ENCODE peak calls at places on chromosomes 11 and 22, in ten cellular contexts. One of them, this sample, is unnamed.

GRCh38 chr11:68757711-68758110 is 6.4 kb upstream of the TESMIN start:
- DNase-seq in spleen: no peak
- DNase-seq in stomach: no peak
- DNase-seq in breast epithelium: no peak
- DNase-seq in SK-N-SH: no peak
- DNase-seq in Panc1: no peak
- DNase-seq in sigmoid colon: no peak
- DNase-seq in K562: no peak
- DNase-seq in H1: no peak
- DNase-seq in HepG2: no peak
- DNase-seq in this sample: no peak

GRCh38 chr11:35539781-35540281 is 14.4 kb upstream of the PAMR1 start:
- DNase-seq in spleen: no peak
- DNase-seq in stomach: no peak
- DNase-seq in breast epithelium: no peak
- DNase-seq in SK-N-SH: no peak
- DNase-seq in Panc1: no peak
- DNase-seq in sigmoid colon: peak; percentile 90
- DNase-seq in K562: no peak
- DNase-seq in H1: no peak
- DNase-seq in HepG2: no peak
- DNase-seq in this sample: no peak

GRCh38 chr11:131692961-131693360 is 322.5 kb downstream of the NTM start:
- DNase-seq in spleen: no peak
- DNase-seq in stomach: no peak
- DNase-seq in breast epithelium: no peak
- DNase-seq in SK-N-SH: no peak
- DNase-seq in Panc1: no peak
- DNase-seq in sigmoid colon: no peak
- DNase-seq in K562: no peak
- DNase-seq in H1: no peak
- DNase-seq in HepG2: no peak
- DNase-seq in this sample: peak; percentile 70

GRCh38 chr11:124405611-124406010 is 6.8 kb upstream of the OR8B3 start:
- DNase-seq in spleen: no peak
- DNase-seq in stomach: no peak
- DNase-seq in breast epithelium: no peak
- DNase-seq in SK-N-SH: no peak
- DNase-seq in Panc1: no peak
- DNase-seq in sigmoid colon: no peak
- DNase-seq in K562: no peak
- DNase-seq in H1: no peak
- DNase-seq in HepG2: no peak
- DNase-seq in this sample: no peak

GRCh38 chr11:72146625-72147024 is 11.1 kb downstream of the FOLR3 start:
- DNase-seq in spleen: no peak
- DNase-seq in stomach: no peak
- DNase-seq in breast epithelium: no peak
- DNase-seq in SK-N-SH: no peak
- DNase-seq in Panc1: no peak
- DNase-seq in sigmoid colon: no peak
- DNase-seq in K562: no peak
- DNase-seq in H1: no peak
- DNase-seq in HepG2: no peak
- DNase-seq in this sample: no peak

GRCh38 chr22:35131423-35132050 is 65.6 kb downstream of the ISX start:
- DNase-seq in spleen: peak; percentile 6
- DNase-seq in stomach: no peak
- DNase-seq in breast epithelium: no peak
- DNase-seq in SK-N-SH: no peak
- DNase-seq in Panc1: no peak
- DNase-seq in sigmoid colon: no peak
- DNase-seq in K562: peak; percentile 54
- DNase-seq in H1: no peak
- DNase-seq in HepG2: no peak
- DNase-seq in this sample: no peak

GRCh38 chr11:60396382-60396781 is at the start of gene MS4A14:
- DNase-seq in spleen: no peak
- DNase-seq in stomach: no peak
- DNase-seq in breast epithelium: no peak
- DNase-seq in SK-N-SH: no peak
- DNase-seq in Panc1: no peak
- DNase-seq in sigmoid colon: no peak
- DNase-seq in K562: no peak
- DNase-seq in H1: no peak
- DNase-seq in HepG2: no peak
- DNase-seq in this sample: no peak

GRCh38 chr22:48891688-48892380 is 935.8 kb downstream of the BRD1 start:
- DNase-seq in spleen: no peak
- DNase-seq in stomach: peak; percentile 18
- DNase-seq in breast epithelium: no peak
- DNase-seq in SK-N-SH: no peak
- DNase-seq in Panc1: no peak
- DNase-seq in sigmoid colon: no peak
- DNase-seq in K562: no peak
- DNase-seq in H1: no peak
- DNase-seq in HepG2: no peak
- DNase-seq in this sample: peak; percentile 87

GRCh38 chr11:769887-770641 is 7.2 kb downstream of the GATD1 start:
- DNase-seq in spleen: no peak
- DNase-seq in stomach: no peak
- DNase-seq in breast epithelium: no peak
- DNase-seq in SK-N-SH: no peak
- DNase-seq in Panc1: no peak
- DNase-seq in sigmoid colon: no peak
- DNase-seq in K562: no peak
- DNase-seq in H1: no peak
- DNase-seq in HepG2: no peak
- DNase-seq in this sample: no peak

GRCh38 chr11:770642-771616 is 6.4 kb downstream of the GATD1 start:
- DNase-seq in spleen: no peak
- DNase-seq in stomach: no peak
- DNase-seq in breast epithelium: no peak
- DNase-seq in SK-N-SH: no peak
- DNase-seq in Panc1: no peak
- DNase-seq in sigmoid colon: peak; percentile 65
- DNase-seq in K562: no peak
- DNase-seq in H1: no peak
- DNase-seq in HepG2: no peak
- DNase-seq in this sample: no peak

GRCh38 chr11:772429-773390 is 4.6 kb downstream of the GATD1 start:
- DNase-seq in spleen: no peak
- DNase-seq in stomach: no peak
- DNase-seq in breast epithelium: no peak
- DNase-seq in SK-N-SH: no peak
- DNase-seq in Panc1: no peak
- DNase-seq in sigmoid colon: peak; percentile 72
- DNase-seq in K562: no peak
- DNase-seq in H1: no peak
- DNase-seq in HepG2: no peak
- DNase-seq in this sample: no peak

GRCh38 chr11:773425-773824 is 3.9 kb downstream of the GATD1 start:
- DNase-seq in spleen: no peak
- DNase-seq in stomach: no peak
- DNase-seq in breast epithelium: no peak
- DNase-seq in SK-N-SH: no peak
- DNase-seq in Panc1: no peak
- DNase-seq in sigmoid colon: no peak
- DNase-seq in K562: no peak
- DNase-seq in H1: no peak
- DNase-seq in HepG2: no peak
- DNase-seq in this sample: no peak

GRCh38 chr11:771617-772204 is 5.6 kb downstream of the GATD1 start:
- DNase-seq in spleen: no peak
- DNase-seq in stomach: no peak
- DNase-seq in breast epithelium: no peak
- DNase-seq in SK-N-SH: no peak
- DNase-seq in Panc1: no peak
- DNase-seq in sigmoid colon: no peak
- DNase-seq in K562: no peak
- DNase-seq in H1: no peak
- DNase-seq in HepG2: no peak
- DNase-seq in this sample: no peak
- H3K36me3 ChIP-seq in spleen: peaks cover 68% of the 10 kb centered on the region
- H3K36me3 ChIP-seq in stomach: peaks cover 62% of the 10 kb centered on the region
- H3K36me3 ChIP-seq in breast epithelium: no peaks in the 10 kb centered on the region
- H3K36me3 ChIP-seq in SK-N-SH: peaks cover 50% of the 10 kb centered on the region
- H3K36me3 ChIP-seq in Panc1: peaks cover 6% of the 10 kb centered on the region
- H3K36me3 ChIP-seq in sigmoid colon: peaks cover 17% of the 10 kb centered on the region
- H3K36me3 ChIP-seq in K562: peaks cover 72% of the 10 kb centered on the region
- H3K36me3 ChIP-seq in H1: peaks cover 24% of the 10 kb centered on the region
- H3K36me3 ChIP-seq in HepG2: peaks cover 20% of the 10 kb centered on the region
- H3K36me3 ChIP-seq in this sample: peaks cover 21% of the 10 kb centered on the region

GRCh38 chr11:75450236-75450635 is 17.2 kb upstream of the KLHL35 start:
- DNase-seq in spleen: no peak
- DNase-seq in stomach: no peak
- DNase-seq in breast epithelium: no peak
- DNase-seq in SK-N-SH: no peak
- DNase-seq in Panc1: no peak
- DNase-seq in sigmoid colon: no peak
- DNase-seq in K562: no peak
- DNase-seq in H1: no peak
- DNase-seq in HepG2: no peak
- DNase-seq in this sample: no peak

GRCh38 chr11:75453916-75454655 is 21.1 kb upstream of the KLHL35 start:
- DNase-seq in spleen: no peak
- DNase-seq in stomach: no peak
- DNase-seq in breast epithelium: no peak
- DNase-seq in SK-N-SH: no peak
- DNase-seq in Panc1: no peak
- DNase-seq in sigmoid colon: no peak
- DNase-seq in K562: no peak
- DNase-seq in H1: no peak
- DNase-seq in HepG2: no peak
- DNase-seq in this sample: no peak

GRCh38 chr11:75449271-75449670 is 16.3 kb upstream of the KLHL35 start:
- DNase-seq in spleen: no peak
- DNase-seq in stomach: no peak
- DNase-seq in breast epithelium: no peak
- DNase-seq in SK-N-SH: no peak
- DNase-seq in Panc1: no peak
- DNase-seq in sigmoid colon: no peak
- DNase-seq in K562: no peak
- DNase-seq in H1: no peak
- DNase-seq in HepG2: no peak
- DNase-seq in this sample: no peak

GRCh38 chr11:75449776-75450175 is 16.8 kb upstream of the KLHL35 start:
- DNase-seq in spleen: no peak
- DNase-seq in stomach: no peak
- DNase-seq in breast epithelium: no peak
- DNase-seq in SK-N-SH: no peak
- DNase-seq in Panc1: no peak
- DNase-seq in sigmoid colon: no peak
- DNase-seq in K562: no peak
- DNase-seq in H1: no peak
- DNase-seq in HepG2: no peak
- DNase-seq in this sample: no peak

DNA sequence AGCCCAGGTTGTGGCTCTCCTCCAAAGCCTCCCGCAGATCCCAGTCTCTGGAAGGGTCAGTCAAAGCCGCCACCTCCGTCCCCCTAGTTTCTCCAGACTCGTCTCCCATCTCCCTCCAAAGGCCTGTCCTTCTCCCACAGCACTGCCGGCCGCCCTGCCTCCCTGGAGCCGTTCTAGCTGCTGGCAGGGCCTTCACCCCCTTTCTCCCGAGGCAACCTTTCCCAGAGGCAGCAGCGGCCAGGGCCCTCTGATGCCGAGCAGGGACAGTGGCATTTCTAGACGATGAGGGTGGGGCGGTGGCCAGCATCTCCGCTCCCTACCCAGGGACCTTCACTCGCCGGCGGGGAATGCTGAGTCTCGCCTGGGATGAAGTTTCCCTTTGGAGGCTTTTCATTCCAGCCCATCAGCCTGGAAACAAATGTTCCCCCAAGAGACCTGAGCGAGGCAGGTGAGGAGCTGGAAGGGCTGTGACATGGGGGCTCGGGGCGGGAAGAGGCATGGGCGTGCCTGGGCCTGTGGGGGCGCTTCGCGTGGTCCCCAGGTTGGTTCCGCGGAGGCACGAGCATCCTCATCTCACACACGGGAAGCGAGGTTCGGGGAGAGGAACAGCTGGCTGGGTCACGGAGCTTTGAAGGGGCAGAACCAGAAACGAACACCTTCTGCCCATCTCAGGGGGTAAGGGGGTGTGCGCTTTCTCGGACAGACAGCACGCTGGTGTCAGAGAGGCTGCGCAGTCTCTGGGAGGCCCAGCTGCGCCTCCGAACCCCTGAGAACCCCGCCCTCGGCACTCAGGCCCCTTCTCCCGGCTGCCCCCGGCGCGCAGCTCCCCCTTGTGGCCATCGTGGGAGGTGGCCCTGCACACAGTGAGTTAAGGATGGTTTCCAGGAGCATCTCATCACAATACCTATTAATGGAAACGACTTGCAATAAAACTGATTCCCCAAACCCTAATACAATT is 18.1 kb upstream of the KLHL35 start:
- DNase-seq in spleen: no peak
- DNase-seq in stomach: no peak
- DNase-seq in breast epithelium: no peak
- DNase-seq in SK-N-SH: peak; percentile 68
- DNase-seq in Panc1: no peak
- DNase-seq in sigmoid colon: no peak
- DNase-seq in K562: peak; percentile 77
- DNase-seq in H1: no peak
- DNase-seq in HepG2: no peak
- DNase-seq in this sample: no peak
- TF ChIP-seq CTCF in spleen: peak; percentile 32
- TF ChIP-seq CTCF in stomach: no peak
- TF ChIP-seq CTCF in breast epithelium: no peak
- TF ChIP-seq CTCF in SK-N-SH: peak; percentile 58
- TF ChIP-seq CTCF in Panc1: peak; percentile 95
- TF ChIP-seq CTCF in sigmoid colon: no peak
- TF ChIP-seq CTCF in K562: peak; percentile 84
- TF ChIP-seq CTCF in H1: peak; percentile 93
- TF ChIP-seq CTCF in HepG2: peak; percentile 80
- TF ChIP-seq CTCF in this sample: peak; percentile 20

DNA sequence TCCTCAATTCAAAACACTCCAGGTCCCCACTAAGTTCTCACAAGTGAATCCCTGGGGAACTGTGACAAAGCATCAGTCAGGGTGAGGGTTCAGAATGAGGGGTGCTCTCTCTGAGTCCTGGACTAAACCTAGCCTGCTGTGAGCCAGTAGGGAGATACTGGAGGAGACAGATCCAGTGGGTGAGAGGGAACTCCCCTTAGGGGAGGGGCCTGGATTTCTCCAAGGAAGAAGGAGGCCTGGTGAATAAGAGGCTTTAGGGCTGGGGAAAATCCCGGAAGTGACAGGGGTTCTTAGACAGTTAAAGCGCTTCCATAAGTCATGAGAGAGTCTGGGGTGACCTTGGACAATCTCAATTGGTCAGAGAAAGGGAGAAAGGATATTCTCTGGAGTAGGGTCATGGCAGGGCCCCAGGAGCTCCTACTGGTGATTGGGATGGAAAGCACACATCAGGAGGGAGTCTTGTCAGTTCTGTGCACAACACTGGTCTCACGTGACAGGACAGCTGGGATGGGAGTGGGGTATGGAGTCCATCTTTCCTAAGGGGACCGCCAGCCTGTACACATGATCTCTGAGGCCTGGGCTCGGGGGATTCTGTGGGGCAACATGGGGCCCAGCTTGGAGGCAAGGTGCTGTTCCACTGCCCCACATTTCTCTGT is 1.5 kb downstream of the TBC1D10A start:
- DNase-seq in spleen: no peak
- DNase-seq in stomach: peak; percentile 48
- DNase-seq in breast epithelium: no peak
- DNase-seq in SK-N-SH: no peak
- DNase-seq in Panc1: no peak
- DNase-seq in sigmoid colon: peak; percentile 83
- DNase-seq in K562: no peak
- DNase-seq in H1: no peak
- DNase-seq in HepG2: no peak
- DNase-seq in this sample: no peak
- TF ChIP-seq POLR2AphosphoS5 in spleen: no peak
- TF ChIP-seq POLR2AphosphoS5 in stomach: no peak
- TF ChIP-seq POLR2AphosphoS5 in breast epithelium: no peak
- TF ChIP-seq POLR2AphosphoS5 in SK-N-SH: no peak
- TF ChIP-seq POLR2AphosphoS5 in Panc1: no peak
- TF ChIP-seq POLR2AphosphoS5 in sigmoid colon: peak; percentile 45
- TF ChIP-seq POLR2AphosphoS5 in K562: no peak
- TF ChIP-seq POLR2AphosphoS5 in H1: no peak
- TF ChIP-seq POLR2AphosphoS5 in HepG2: no peak
- TF ChIP-seq POLR2AphosphoS5 in this sample: peak; percentile 82

GRCh38 chr11:65398362-65398910 is 12.0 kb downstream of the FRMD8 start:
- DNase-seq in spleen: no peak
- DNase-seq in stomach: no peak
- DNase-seq in breast epithelium: no peak
- DNase-seq in SK-N-SH: no peak
- DNase-seq in Panc1: no peak
- DNase-seq in sigmoid colon: no peak
- DNase-seq in K562: no peak
- DNase-seq in H1: no peak
- DNase-seq in HepG2: no peak
- DNase-seq in this sample: no peak
- H3K36me3 ChIP-seq in spleen: peaks cover 98% of the 10 kb centered on the region
- H3K36me3 ChIP-seq in stomach: peaks cover 97% of the 10 kb centered on the region
- H3K36me3 ChIP-seq in breast epithelium: no peaks in the 10 kb centered on the region
- H3K36me3 ChIP-seq in SK-N-SH: peaks cover 31% of the 10 kb centered on the region
- H3K36me3 ChIP-seq in Panc1: peaks cover 3% of the 10 kb centered on the region
- H3K36me3 ChIP-seq in sigmoid colon: peaks cover 41% of the 10 kb centered on the region
- H3K36me3 ChIP-seq in K562: peaks cover 76% of the 10 kb centered on the region
- H3K36me3 ChIP-seq in H1: no peaks in the 10 kb centered on the region
- H3K36me3 ChIP-seq in HepG2: peaks cover 14% of the 10 kb centered on the region
- H3K36me3 ChIP-seq in this sample: peaks cover 89% of the 10 kb centered on the region

This sample was measured in vagina.